ENCODE peak calls at places on chromosomes 3 and 15, in eight cellular contexts. R, H, E, D, G, N, W and U are unnamed samples.

GRCh38 chr3:127967296-127967695 is 52.3 kb downstream of the KBTBD12 start:
- DNase-seq in G (no peak), E (no peak), D (peak; percentile 2), N (no peak), W (no peak), R (no peak), H (no peak), U (no peak)

GRCh38 chr3:71502066-71502465 is 81.5 kb downstream of the FOXP1 start:
- DNase-seq in E (no peak), H (no peak), R (no peak), G (no peak), N (no peak), W (no peak), D (no peak), U (no peak)

GRCh38 chr15:93043621-93044300 is 45.2 kb downstream of the RGMA start:
- DNase-seq in H (no peak), D (no peak), W (no peak), G (peak; percentile 43), N (no peak), E (no peak), R (no peak), U (no peak)

GRCh38 chr3:157865449-157865862 is 240.8 kb downstream of the SHOX2 start:
- DNase-seq in G (no peak), E (peak; percentile 71), H (peak; percentile 30), W (peak; percentile 5), N (peak; percentile 32), D (no peak), R (no peak), U (no peak)

GRCh38 chr3:69201658-69202057 is 79.3 kb upstream of the LMOD3 start:
- DNase-seq in G (no peak), D (no peak), W (no peak), N (peak; percentile 31), R (no peak), E (no peak), H (no peak), U (no peak)

GRCh38 chr3:128946411-128946810 is 47.5 kb downstream of the CFAP92 start:
- DNase-seq in N (no peak), G (no peak), H (no peak), R (no peak), D (peak; percentile 60), E (no peak), W (no peak), U (no peak)

GRCh38 chr3:162647321-162647720 is 1150.7 kb downstream of the OTOL1 start:
- DNase-seq in W (no peak), N (no peak), H (no peak), R (no peak), G (no peak), E (no peak), D (no peak), U (no peak)

GRCh38 chr3:150635526-150635925 is 32.4 kb downstream of the SELENOT start:
- DNase-seq in E (peak; percentile 16), W (no peak), N (no peak), R (no peak), D (peak; percentile 25), H (no peak), G (no peak), U (no peak)

GRCh38 chr3:157239082-157239704 is 79.2 kb upstream of the CCNL1 start:
- DNase-seq in N (peak; percentile 38), W (peak; percentile 61), R (peak; percentile 15), D (peak; percentile 54), E (peak; percentile 79), H (peak; percentile 60), G (peak; percentile 47), U (peak; percentile 58)

GRCh38 chr3:127396473-127396872 is 108.6 kb upstream of the PRR20G start:
- DNase-seq in G (no peak), N (no peak), E (no peak), D (no peak), R (no peak), H (no peak), W (no peak), U (no peak)

GRCh38 chr3:115470254-115470653 is 153.1 kb upstream of the GAP43 start:
- DNase-seq in N (no peak), W (no peak), H (no peak), G (no peak), R (no peak), E (no peak), D (no peak), U (no peak)

GRCh38 chr3:119291062-119291700 is 3.0 kb upstream of the ARHGAP31 start:
- DNase-seq in E (no peak), N (no peak), G (no peak), R (no peak), H (no peak), D (no peak), W (no peak), U (no peak)

GRCh38 chr3:175392653-175393052 is 533.5 kb downstream of the NAALADL2 start:
- DNase-seq in D (peak; percentile 72), G (no peak), R (no peak), E (no peak), W (no peak), H (no peak), N (no peak), U (no peak)

GRCh38 chr3:126287536-126288181 is 69.5 kb downstream of the KLF15 start:
- DNase-seq in E (no peak), R (peak; percentile 60), N (no peak), W (no peak), G (peak; percentile 91), D (peak; percentile 69), H (no peak), U (no peak)

GRCh38 chr3:176058856-176059255 is 1138.4 kb downstream of the TBL1XR1 start:
- DNase-seq in R (no peak), D (no peak), W (no peak), N (no peak), H (no peak), E (no peak), G (no peak), U (no peak)

GRCh38 chr3:177448987-177449975 is 252.0 kb upstream of the TBL1XR1 start:
- DNase-seq in W (no peak), N (no peak), R (no peak), G (no peak), D (peak; percentile 66), H (no peak), E (no peak), U (no peak)

GRCh38 chr3:9761919-9762318 is 7.8 kb downstream of the CAMK1 start:
- DNase-seq in H (no peak), E (no peak), N (no peak), W (no peak), R (no peak), D (no peak), G (no peak), U (no peak)